ENCODE peak calls at places on chromosomes 5 and 9, in six cellular contexts. K, I, L, O, M and G are unnamed samples.

GRCh38 chr5:59367791-59368394 is 525.6 kb downstream of the PDE4D start:
- DNase-seq in K (peak; percentile 46), I (peak; percentile 85), L (peak; percentile 34), O (peak; percentile 38), M (peak; percentile 44), G (peak; percentile 75)

GRCh38 chr5:137916923-137917322 is 27.7 kb downstream of the PKD2L2 start:
- DNase-seq in K (no peak), I (no peak), L (no peak), O (no peak), M (no peak), G (no peak)

GRCh38 chr9:126982215-126983002 is 67.8 kb downstream of the RALGPS1 start:
- DNase-seq in K (no peak), I (no peak), L (no peak), O (no peak), M (no peak), G (no peak)

GRCh38 chr5:27472000-27472763 is 433.8 kb upstream of the CDH9 start:
- DNase-seq in K (no peak), I (no peak), L (no peak), O (no peak), M (peak; percentile 15), G (no peak)

GRCh38 chr5:158634713-158635112 is 465.0 kb downstream of the EBF1 start:
- DNase-seq in K (no peak), I (no peak), L (no peak), O (no peak), M (no peak), G (no peak)

GRCh38 chr5:489689-490080 is 34.6 kb downstream of the SLC9A3 start:
- DNase-seq in K (no peak), I (no peak), L (no peak), O (no peak), M (no peak), G (no peak)

GRCh38 chr9:33167949-33168535 is 906 bp upstream of the B4GALT1 start:
- DNase-seq in K (no peak), I (no peak), L (no peak), O (peak; percentile 27), M (no peak), G (no peak)

GRCh38 chr9:109037946-109038345 is 24.6 kb upstream of the CTNNAL1 start:
- DNase-seq in K (no peak), I (no peak), L (no peak), O (no peak), M (peak; percentile 77), G (no peak)

GRCh38 chr9:110081395-110081794 is 126.6 kb downstream of the C9orf152 start:
- DNase-seq in K (no peak), I (no peak), L (no peak), O (no peak), M (no peak), G (no peak)

GRCh38 chr5:155050384-155051019 is 36.9 kb downstream of the KIF4B start:
- DNase-seq in K (no peak), I (no peak), L (no peak), O (no peak), M (no peak), G (no peak)

GRCh38 chr9:134449180-134449916 is 123.1 kb downstream of the RXRA start:
- DNase-seq in K (peak; percentile 95), I (peak; percentile 93), L (peak; percentile 85), O (peak; percentile 82), M (peak; percentile 99), G (peak; percentile 89)

GRCh38 chr9:28166179-28166578 is 592.9 kb upstream of the C9orf72 start:
- DNase-seq in K (no peak), I (no peak), L (no peak), O (no peak), M (no peak), G (no peak)